ENCODE peak calls at places on chromosomes 2 and 18, in four cellular contexts. X is putamen, O is RCC 7860, S is brain microvascular endothelial cell. A is an unnamed sample.

GRCh38 chr18:10560457-10561045 is 34.7 kb downstream of the NAPG start:
- DNase-seq in X (peak; percentile 65), O (peak; percentile 15), S (peak; percentile 78), A (peak; percentile 13)

GRCh38 chr2:217798743-217799552 is 203.8 kb downstream of the TNS1 start:
- DNase-seq in X (no peak), O (no peak), S (no peak), A (no peak)

GRCh38 chr2:234395801-234396478 is 100.9 kb downstream of the ARL4C start:
- DNase-seq in X (no peak), O (no peak), S (no peak), A (no peak)

GRCh38 chr2:227782804-227783203 is 30.8 kb upstream of the CCL20 start:
- DNase-seq in X (no peak), O (no peak), S (no peak), A (no peak)

GRCh38 chr2:23497063-23497462 is 112.1 kb downstream of the KLHL29 start:
- DNase-seq in X (no peak), O (peak; percentile 87), S (peak; percentile 68), A (peak; percentile 4)

GRCh38 chr2:217816396-217816869 is 186.4 kb downstream of the TNS1 start:
- DNase-seq in X (no peak), O (no peak), S (no peak), A (no peak)

GRCh38 chr2:120734930-120735611 is 597 bp upstream of the GLI2 start:
- DNase-seq in X (no peak), O (no peak), S (no peak), A (no peak)

GRCh38 chr2:44844651-44845270 is 96.7 kb upstream of the SIX3 start:
- DNase-seq in X (no peak), O (no peak), S (no peak), A (peak; percentile 11)

GRCh38 chr2:118865106-118865505 is 17.7 kb upstream of the EN1 start:
- DNase-seq in X (no peak), O (peak; percentile 52), S (peak; percentile 64), A (no peak)

GRCh38 chr2:109256921-109257320 is 127.9 kb downstream of the SH3RF3 start:
- DNase-seq in X (no peak), O (no peak), S (no peak), A (no peak)

GRCh38 chr18:8455661-8456614 is 153.3 kb upstream of the RAB12 start:
- DNase-seq in X (no peak), O (no peak), S (no peak), A (no peak)

GRCh38 chr2:178506524-178506923 is 26.3 kb downstream of the PLEKHA3 start:
- DNase-seq in X (no peak), O (no peak), S (no peak), A (no peak)

GRCh38 chr18:39786477-39786876 is 2168.6 kb upstream of the PIK3C3 start:
- DNase-seq in X (no peak), O (no peak), S (no peak), A (no peak)

GRCh38 chr18:79572093-79572780 is 107.4 kb upstream of the CTDP1 start:
- DNase-seq in X (no peak), O (no peak), S (no peak), A (no peak)

GRCh38 chr2:241914542-241914941 is 45.0 kb downstream of the RTP5 start:
- DNase-seq in X (no peak), O (no peak), S (no peak), A (no peak)

GRCh38 chr2:112941753-112942653 is 31.0 kb downstream of the IL37 start:
- DNase-seq in X (peak; percentile 58), O (peak; percentile 44), S (peak; percentile 81), A (peak; percentile 61)

GRCh38 chr2:73197579-73197978 is 4.8 kb upstream of the NOTO start:
- DNase-seq in X (no peak), O (no peak), S (no peak), A (no peak)

GRCh38 chr18:77967791-77968190 is 718.1 kb downstream of the GALR1 start:
- DNase-seq in X (no peak), O (no peak), S (no peak), A (no peak)

GRCh38 chr2:70946832-70947442 is 11.2 kb downstream of the ATP6V1B1 start:
- DNase-seq in X (peak; percentile 9), O (no peak), S (peak; percentile 64), A (no peak)

GRCh38 chr2:160427629-160428424 is 65.8 kb downstream of the RBMS1 start:
- DNase-seq in X (no peak), O (no peak), S (peak; percentile 63), A (peak; percentile 68)

GRCh38 chr18:14944838-14945237 is 196.9 kb downstream of the ANKRD30B start:
- DNase-seq in X (no peak), O (no peak), S (no peak), A (no peak)

GRCh38 chr2:190666895-190667294 is 18.0 kb downstream of the NAB1 start:
- DNase-seq in X (no peak), O (no peak), S (no peak), A (no peak)

GRCh38 chr2:205723174-205723573 is 40.9 kb downstream of the NRP2 start:
- DNase-seq in X (no peak), O (no peak), S (no peak), A (no peak)

GRCh38 chr2:32383858-32384257 is 27.0 kb downstream of the BIRC6 start:
- DNase-seq in X (no peak), O (no peak), S (no peak), A (no peak)

GRCh38 chr18:35467624-35468016 is 30.1 kb downstream of the INO80C start:
- DNase-seq in X (no peak), O (no peak), S (no peak), A (no peak)